ENCODE peak calls at places on chromosomes 1 and 21, in eight cellular contexts. K is Caco-2; E is activated CD8-positive, alpha-beta T cell treated with anti-CD3 and anti-CD28 coated beads for 36 hours; R is AG10803; O is fibroblast of mammary gland; T is WERI-Rb-1; J is M059J; D is GM12865. I is an unnamed sample.

GRCh38 chr1:26289158-26290059 is 9.5 kb downstream of the SH3BGRL3 start:
- DNase-seq in R (no peak), E (peak), K (no peak), O (no peak), D (peak), T (peak), J (no peak), I (peak)

GRCh38 chr1:160361199-160361598 is 5.7 kb upstream of the NHLH1 start:
- DNase-seq in R (no peak), D (no peak), J (no peak), E (no peak), K (no peak), T (no peak), O (no peak), I (no peak)

GRCh38 chr1:243974451-243975292 is 76.4 kb upstream of the ZBTB18 start:
- DNase-seq in D (peak), R (peak), O (peak), T (no peak), E (peak), K (peak), J (peak), I (no peak)

GRCh38 chr1:241274693-241275092 is 82.3 kb downstream of the RGS7 start:
- DNase-seq in T (no peak), O (no peak), E (no peak), K (no peak), D (no peak), R (no peak), J (no peak), I (no peak)

GRCh38 chr1:48442864-48443619 is 29.0 kb downstream of the SPATA6 start:
- DNase-seq in K (no peak), D (no peak), O (no peak), T (no peak), E (no peak), J (peak), R (no peak), I (no peak)

GRCh38 chr1:39892611-39893595 is 8.8 kb downstream of the MYCL start:
- DNase-seq in K (peak), T (no peak), R (peak), J (peak), D (no peak), E (no peak), O (peak), I (no peak)

GRCh38 chr1:4838231-4838630 is 183.8 kb downstream of the AJAP1 start:
- DNase-seq in O (no peak), J (no peak), E (no peak), K (no peak), T (no peak), R (no peak), D (no peak), I (no peak)

GRCh38 chr1:84409888-84410287 is 11.6 kb downstream of the DNASE2B start:
- DNase-seq in D (no peak), J (no peak), R (no peak), T (no peak), O (no peak), E (no peak), K (no peak), I (no peak)

GRCh38 chr1:64624446-64624766 is 120.5 kb upstream of the RAVER2 start:
- DNase-seq in R (peak), D (no peak), K (no peak), O (peak), E (peak), J (peak), T (no peak), I (no peak)

GRCh38 chr1:32372149-32372756 is 9.9 kb downstream of the TSSK3 start:
- DNase-seq in D (peak), T (no peak), E (peak), R (no peak), K (no peak), O (no peak), J (no peak), I (no peak)

GRCh38 chr1:78375996-78376395 is 114.8 kb upstream of the PTGFR start:
- DNase-seq in R (peak), O (peak), T (no peak), K (no peak), E (no peak), D (peak), J (peak), I (no peak)

GRCh38 chr1:94110021-94110761 is 10.8 kb downstream of the ABCA4 start:
- DNase-seq in E (no peak), O (no peak), R (no peak), T (no peak), J (no peak), K (no peak), D (no peak), I (no peak)

GRCh38 chr1:55974714-55975441 is 604.5 kb downstream of the PLPP3 start:
- DNase-seq in K (no peak), T (no peak), J (peak), D (no peak), E (no peak), R (peak), O (peak), I (no peak)

GRCh38 chr1:151494741-151495281 is 16.4 kb upstream of the CGN start:
- DNase-seq in K (peak), O (peak), E (no peak), J (peak), T (no peak), D (peak), R (peak), I (no peak)

GRCh38 chr1:7468248-7468647 is 302.8 kb upstream of the VAMP3 start:
- DNase-seq in E (no peak), K (no peak), O (no peak), D (no peak), J (peak), R (peak), T (no peak), I (no peak)

GRCh38 chr1:31881698-31882000 is 56.5 kb downstream of the PTP4A2 start:
- DNase-seq in D (no peak), T (no peak), J (no peak), K (peak), E (no peak), R (no peak), O (no peak), I (no peak)

GRCh38 chr1:245126530-245126929 is 28.3 kb upstream of the KIF26B start:
- DNase-seq in J (no peak), E (no peak), O (no peak), K (no peak), T (no peak), D (no peak), R (no peak), I (no peak)

GRCh38 chr1:95716550-95716949 is 482.5 kb downstream of the RWDD3 start:
- DNase-seq in O (no peak), D (no peak), R (no peak), E (no peak), T (no peak), K (no peak), J (no peak), I (no peak)

GRCh38 chr1:91997607-91998195 is 32.1 kb upstream of the EPHX4 start:
- DNase-seq in D (peak), K (peak), O (peak), E (peak), J (peak), R (peak), T (peak), I (no peak)

GRCh38 chr1:26970810-26971209 is 10.5 kb upstream of the KDF1 start:
- DNase-seq in K (peak), D (no peak), T (peak), E (no peak), J (no peak), R (no peak), O (no peak), I (no peak)

GRCh38 chr1:43436371-43436770 is 17.4 kb downstream of the HYI start:
- DNase-seq in K (no peak), J (no peak), D (no peak), O (no peak), T (no peak), E (no peak), R (no peak), I (no peak)

GRCh38 chr1:246733706-246734105 is 9.5 kb downstream of the SCCPDH start:
- DNase-seq in O (peak), K (no peak), D (no peak), R (no peak), T (no peak), E (no peak), J (no peak), I (no peak)

GRCh38 chr1:204093421-204093717 is 20.5 kb downstream of the SOX13 start:
- DNase-seq in K (no peak), E (no peak), O (no peak), D (no peak), R (no peak), J (no peak), T (no peak), I (no peak)

GRCh38 chr21:44758781-44759627 is 42.6 kb downstream of the UBE2G2 start:
- DNase-seq in K (no peak), D (no peak), R (no peak), O (no peak), J (no peak), T (peak), E (no peak), I (no peak)

GRCh38 chr1:223233410-223234163 is 90.5 kb upstream of the TLR5 start:
- DNase-seq in E (peak), O (peak), T (no peak), K (peak), R (peak), D (peak), J (peak), I (no peak)

GRCh38 chr1:68121536-68121935 is 71.1 kb upstream of the DIRAS3 start:
- DNase-seq in E (no peak), O (peak), R (peak), J (peak), T (no peak), K (no peak), D (no peak), I (no peak)

GRCh38 chr1:204417231-204417997 is 5.8 kb upstream of the PPP1R15B start:
- DNase-seq in D (no peak), R (peak), K (peak), O (peak), J (peak), T (peak), E (peak), I (peak)

GRCh38 chr1:171984262-171984661 is 143.0 kb downstream of the DNM3 start:
- DNase-seq in D (no peak), E (no peak), J (no peak), O (peak), T (no peak), R (no peak), K (no peak), I (peak)

GRCh38 chr1:46613661-46614603 is 2.7 kb downstream of the MOB3C start:
- DNase-seq in R (peak), E (peak), T (no peak), D (no peak), O (peak), J (peak), K (no peak), I (peak)

GRCh38 chr1:90753556-90753955 is 36.5 kb upstream of the BARHL2 start:
- DNase-seq in T (no peak), E (no peak), J (no peak), D (no peak), K (no peak), O (no peak), R (no peak), I (no peak)

GRCh38 chr1:115089443-115090340 is at the start of gene TSPAN2:
- DNase-seq in O (peak), R (peak), E (peak), T (peak), J (peak), D (no peak), K (peak), I (peak)

GRCh38 chr1:41799723-41800122 is 119.0 kb downstream of the HIVEP3 start:
- DNase-seq in K (no peak), O (peak), R (no peak), E (peak), T (no peak), J (peak), D (peak), I (no peak)

GRCh38 chr21:26834181-26834945 is 10.8 kb downstream of the ADAMTS1 start:
- DNase-seq in E (no peak), D (no peak), J (no peak), K (no peak), R (peak), T (no peak), O (no peak), I (no peak)

GRCh38 chr1:185015598-185015997 is 29.8 kb upstream of the RNF2 start:
- DNase-seq in O (no peak), R (no peak), K (no peak), J (no peak), T (no peak), D (no peak), E (no peak), I (no peak)

GRCh38 chr1:154877370-154877974 is 7.4 kb upstream of the KCNN3 start:
- DNase-seq in O (peak), D (no peak), J (peak), T (no peak), R (no peak), K (peak), E (no peak), I (peak)

GRCh38 chr21:46268371-46268770 is 17.0 kb downstream of the MCM3AP start:
- DNase-seq in K (no peak), E (no peak), D (no peak), R (no peak), O (no peak), T (no peak), J (no peak), I (no peak)

GRCh38 chr1:63674865-63675815 is 81.9 kb downstream of the PGM1 start:
- DNase-seq in T (peak), O (peak), R (no peak), E (no peak), D (no peak), K (no peak), J (no peak), I (no peak)

GRCh38 chr1:228082975-228083870 is 715 bp downstream of the ARF1 start:
- DNase-seq in K (peak), E (peak), J (peak), R (peak), O (no peak), T (no peak), D (peak), I (peak)

GRCh38 chr1:212749924-212750535 is 41.5 kb downstream of the NSL1 start:
- DNase-seq in R (peak), D (peak), K (peak), T (no peak), O (peak), J (peak), E (no peak), I (no peak)

GRCh38 chr1:113809651-113810602 is 2.3 kb downstream of the RSBN1 start:
- DNase-seq in K (peak), J (peak), D (no peak), T (no peak), R (no peak), O (no peak), E (no peak), I (no peak)

I was measured in kidney.